ENCODE peak calls at places on chromosomes 1 and 21, in six cellular contexts. One of them, this sample, is unnamed.

GRCh38 chr1:168112673-168113305 is 23.9 kb downstream of the GPR161 start:
- DNase-seq in lower lobe of right lung: no peak
- DNase-seq in heart right ventricle: no peak
- DNase-seq in fibroblast of lung: peak
- DNase-seq in GM13977: peak
- DNase-seq in IMR-90: peak
- DNase-seq in this sample: peak

GRCh38 chr1:183098349-183098748 is 75.1 kb downstream of the LAMC1 start:
- DNase-seq in lower lobe of right lung: no peak
- DNase-seq in heart right ventricle: no peak
- DNase-seq in fibroblast of lung: no peak
- DNase-seq in GM13977: no peak
- DNase-seq in IMR-90: no peak
- DNase-seq in this sample: no peak

GRCh38 chr1:226034482-226034881 is 28.0 kb upstream of the H3-3A start:
- DNase-seq in lower lobe of right lung: peak
- DNase-seq in heart right ventricle: peak
- DNase-seq in fibroblast of lung: peak
- DNase-seq in GM13977: no peak
- DNase-seq in IMR-90: peak
- DNase-seq in this sample: no peak

GRCh38 chr1:215631489-215631888 is 64.4 kb downstream of the KCTD3 start:
- DNase-seq in lower lobe of right lung: no peak
- DNase-seq in heart right ventricle: no peak
- DNase-seq in fibroblast of lung: peak
- DNase-seq in GM13977: no peak
- DNase-seq in IMR-90: peak
- DNase-seq in this sample: no peak

GRCh38 chr1:222256058-222256457 is 291.8 kb downstream of the HHIPL2 start:
- DNase-seq in lower lobe of right lung: no peak
- DNase-seq in heart right ventricle: no peak
- DNase-seq in fibroblast of lung: no peak
- DNase-seq in GM13977: no peak
- DNase-seq in IMR-90: no peak
- DNase-seq in this sample: no peak

GRCh38 chr1:1200876-1201810 is 5.2 kb downstream of the TNFRSF18 start:
- DNase-seq in lower lobe of right lung: peak
- DNase-seq in heart right ventricle: peak
- DNase-seq in fibroblast of lung: peak
- DNase-seq in GM13977: peak
- DNase-seq in IMR-90: peak
- DNase-seq in this sample: peak

GRCh38 chr1:228277491-228278431 is 69.9 kb downstream of the OBSCN start:
- DNase-seq in lower lobe of right lung: peak
- DNase-seq in heart right ventricle: peak
- DNase-seq in fibroblast of lung: no peak
- DNase-seq in GM13977: peak
- DNase-seq in IMR-90: no peak
- DNase-seq in this sample: no peak

GRCh38 chr21:21682172-21682571 is 684.0 kb downstream of the NCAM2 start:
- DNase-seq in lower lobe of right lung: no peak
- DNase-seq in heart right ventricle: no peak
- DNase-seq in fibroblast of lung: peak
- DNase-seq in GM13977: no peak
- DNase-seq in IMR-90: peak
- DNase-seq in this sample: no peak

GRCh38 chr1:20702416-20702815 is 15.4 kb downstream of the KIF17 start:
- DNase-seq in lower lobe of right lung: no peak
- DNase-seq in heart right ventricle: no peak
- DNase-seq in fibroblast of lung: no peak
- DNase-seq in GM13977: no peak
- DNase-seq in IMR-90: peak
- DNase-seq in this sample: no peak

GRCh38 chr1:67407498-67407897 is 22.7 kb downstream of the SERBP1 start:
- DNase-seq in lower lobe of right lung: no peak
- DNase-seq in heart right ventricle: no peak
- DNase-seq in fibroblast of lung: no peak
- DNase-seq in GM13977: no peak
- DNase-seq in IMR-90: peak
- DNase-seq in this sample: no peak

GRCh38 chr1:51442616-51443015 is 76.5 kb downstream of the EPS15 start:
- DNase-seq in lower lobe of right lung: no peak
- DNase-seq in heart right ventricle: no peak
- DNase-seq in fibroblast of lung: no peak
- DNase-seq in GM13977: no peak
- DNase-seq in IMR-90: no peak
- DNase-seq in this sample: no peak

GRCh38 chr1:29953938-29954337 is 717.6 kb downstream of the PTPRU start:
- DNase-seq in lower lobe of right lung: no peak
- DNase-seq in heart right ventricle: no peak
- DNase-seq in fibroblast of lung: no peak
- DNase-seq in GM13977: no peak
- DNase-seq in IMR-90: no peak
- DNase-seq in this sample: no peak

GRCh38 chr1:227058321-227058751 is 118.2 kb downstream of the COQ8A start:
- DNase-seq in lower lobe of right lung: no peak
- DNase-seq in heart right ventricle: no peak
- DNase-seq in fibroblast of lung: peak
- DNase-seq in GM13977: no peak
- DNase-seq in IMR-90: peak
- DNase-seq in this sample: no peak

GRCh38 chr1:68590473-68590872 is 93.6 kb upstream of the DEPDC1 start:
- DNase-seq in lower lobe of right lung: no peak
- DNase-seq in heart right ventricle: no peak
- DNase-seq in fibroblast of lung: no peak
- DNase-seq in GM13977: no peak
- DNase-seq in IMR-90: no peak
- DNase-seq in this sample: no peak

GRCh38 chr21:44557491-44558328 is 885 bp downstream of the KRTAP10-3 start:
- DNase-seq in lower lobe of right lung: peak
- DNase-seq in heart right ventricle: no peak
- DNase-seq in fibroblast of lung: no peak
- DNase-seq in GM13977: no peak
- DNase-seq in IMR-90: no peak
- DNase-seq in this sample: no peak

GRCh38 chr1:79322511-79323027 is 316.0 kb upstream of the ADGRL4 start:
- DNase-seq in lower lobe of right lung: no peak
- DNase-seq in heart right ventricle: no peak
- DNase-seq in fibroblast of lung: peak
- DNase-seq in GM13977: no peak
- DNase-seq in IMR-90: peak
- DNase-seq in this sample: no peak

GRCh38 chr1:55478742-55479141 is 263.6 kb upstream of the USP24 start:
- DNase-seq in lower lobe of right lung: no peak
- DNase-seq in heart right ventricle: no peak
- DNase-seq in fibroblast of lung: peak
- DNase-seq in GM13977: peak
- DNase-seq in IMR-90: peak
- DNase-seq in this sample: no peak
- TF ChIP-seq CTCF in lower lobe of right lung: no peak
- TF ChIP-seq CTCF in heart right ventricle: peak
- TF ChIP-seq CTCF in fibroblast of lung: peak
- TF ChIP-seq CTCF in GM13977: peak
- TF ChIP-seq CTCF in IMR-90: peak
- TF ChIP-seq CTCF in this sample: peak

GRCh38 chr1:205584732-205585131 is 47.1 kb downstream of the ELK4 start:
- DNase-seq in lower lobe of right lung: no peak
- DNase-seq in heart right ventricle: no peak
- DNase-seq in fibroblast of lung: no peak
- DNase-seq in GM13977: no peak
- DNase-seq in IMR-90: no peak
- DNase-seq in this sample: peak
- TF ChIP-seq CTCF in lower lobe of right lung: peak
- TF ChIP-seq CTCF in heart right ventricle: peak
- TF ChIP-seq CTCF in fibroblast of lung: peak
- TF ChIP-seq CTCF in GM13977: peak
- TF ChIP-seq CTCF in IMR-90: peak
- TF ChIP-seq CTCF in this sample: peak

GRCh38 chr21:18382141-18382540 is 21.4 kb downstream of the TMPRSS15 start:
- DNase-seq in lower lobe of right lung: no peak
- DNase-seq in heart right ventricle: no peak
- DNase-seq in fibroblast of lung: no peak
- DNase-seq in GM13977: no peak
- DNase-seq in IMR-90: no peak
- DNase-seq in this sample: no peak

GRCh38 chr21:18387994-18388393 is 15.6 kb downstream of the TMPRSS15 start:
- DNase-seq in lower lobe of right lung: no peak
- DNase-seq in heart right ventricle: no peak
- DNase-seq in fibroblast of lung: no peak
- DNase-seq in GM13977: no peak
- DNase-seq in IMR-90: no peak
- DNase-seq in this sample: no peak

GRCh38 chr21:18384771-18385170 is 18.8 kb downstream of the TMPRSS15 start:
- DNase-seq in lower lobe of right lung: no peak
- DNase-seq in heart right ventricle: no peak
- DNase-seq in fibroblast of lung: no peak
- DNase-seq in GM13977: no peak
- DNase-seq in IMR-90: no peak
- DNase-seq in this sample: no peak
- TF ChIP-seq CTCF in lower lobe of right lung: peak
- TF ChIP-seq CTCF in heart right ventricle: peak
- TF ChIP-seq CTCF in fibroblast of lung: peak
- TF ChIP-seq CTCF in GM13977: peak
- TF ChIP-seq CTCF in IMR-90: no peak
- TF ChIP-seq CTCF in this sample: peak

DNA sequence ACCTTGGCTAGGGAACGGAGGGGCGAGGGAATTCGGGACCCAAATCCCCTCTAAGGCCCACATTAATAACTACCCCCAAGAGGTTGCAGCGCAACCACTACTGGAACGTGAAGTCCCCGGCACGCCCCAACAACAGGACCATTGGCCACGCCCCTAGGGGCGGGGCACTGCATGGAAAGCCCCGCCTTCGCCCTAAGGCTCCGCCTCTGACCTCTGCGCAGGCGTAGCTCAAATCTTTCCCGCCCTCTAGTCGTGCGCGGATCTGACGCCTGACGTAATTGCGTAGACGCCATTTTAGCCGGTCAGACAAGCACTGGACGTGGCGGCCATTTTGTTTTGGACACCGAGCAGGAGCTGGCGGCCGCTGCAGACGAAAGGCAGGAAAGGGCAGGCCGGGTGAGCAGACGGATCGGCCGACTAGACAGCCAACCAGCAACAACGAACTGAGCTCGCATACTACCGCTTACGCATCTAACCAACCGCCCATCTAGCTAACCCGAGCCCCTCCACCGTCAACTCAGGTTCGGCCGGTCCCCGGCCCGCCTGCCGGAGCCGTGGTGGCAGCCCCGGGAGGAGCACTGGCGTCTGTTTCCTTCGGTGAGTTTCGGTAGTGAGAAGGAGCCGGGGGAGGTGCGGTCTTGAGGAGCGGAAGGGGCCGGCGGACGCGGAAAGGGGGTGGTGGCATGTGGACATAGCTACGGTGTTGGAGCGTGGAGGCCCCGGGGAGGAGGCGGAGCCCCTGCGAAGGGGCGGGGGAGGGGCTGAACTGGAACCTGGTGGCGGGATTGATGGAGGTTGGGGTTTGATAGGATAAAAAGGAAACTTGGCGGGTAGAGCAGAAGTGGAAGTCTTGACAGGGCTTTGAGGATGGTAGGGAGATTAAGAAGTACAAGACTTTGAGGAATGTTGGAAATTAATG is at the start of gene CHTOP:
- DNase-seq in lower lobe of right lung: peak
- DNase-seq in heart right ventricle: peak
- DNase-seq in fibroblast of lung: peak
- DNase-seq in GM13977: peak
- DNase-seq in IMR-90: peak
- DNase-seq in this sample: peak
- TF ChIP-seq CTCF in lower lobe of right lung: no peak
- TF ChIP-seq CTCF in heart right ventricle: no peak
- TF ChIP-seq CTCF in fibroblast of lung: no peak
- TF ChIP-seq CTCF in GM13977: no peak
- TF ChIP-seq CTCF in IMR-90: no peak
- TF ChIP-seq CTCF in this sample: no peak